ENCODE peak calls at places on chromosomes 4 and X, in five cellular contexts. W, N, X, J and S are unnamed samples.

GRCh38 chr4:10582966-10583365 is 101.6 kb downstream of the CLNK start:
- DNase-seq in W (no peak), N (no peak), X (no peak), J (no peak), S (no peak)

GRCh38 chr4:79623125-79623905 is 215.3 kb upstream of the GK2 start:
- DNase-seq in W (no peak), N (peak), X (no peak), J (peak), S (peak)

GRCh38 chrX:6226053-6226645 is 2.5 kb downstream of the NLGN4X start:
- DNase-seq in W (no peak), N (no peak), X (no peak), J (no peak), S (no peak)

GRCh38 chrX:78042601-78043000 is 61.4 kb upstream of the PGK1 start:
- DNase-seq in W (no peak), N (no peak), X (no peak), J (no peak), S (no peak)

GRCh38 chr4:159723341-159724048 is 620.6 kb downstream of the RAPGEF2 start:
- DNase-seq in W (peak), N (no peak), X (no peak), J (no peak), S (peak)

GRCh38 chr4:145308598-145308997 is 128.2 kb upstream of the OTUD4 start:
- DNase-seq in W (no peak), N (peak), X (no peak), J (peak), S (peak)

GRCh38 chr4:7343950-7344349 is 90.8 kb downstream of the PSAPL1 start:
- DNase-seq in W (no peak), N (no peak), X (no peak), J (no peak), S (no peak)

GRCh38 chr4:87012265-87012953 is 77.6 kb downstream of the AFF1 start:
- DNase-seq in W (no peak), N (no peak), X (no peak), J (no peak), S (no peak)

GRCh38 chr4:101018836-101019235 is 328.5 kb downstream of the PPP3CA start:
- DNase-seq in W (no peak), N (no peak), X (no peak), J (no peak), S (no peak)

GRCh38 chrX:38860106-38861013 is 59.1 kb downstream of the MID1IP1 start:
- DNase-seq in W (no peak), N (no peak), X (no peak), J (no peak), S (no peak)

GRCh38 chr4:6175426-6175825 is 24.9 kb downstream of the JAKMIP1 start:
- DNase-seq in W (no peak), N (no peak), X (no peak), J (no peak), S (no peak)

GRCh38 chrX:70402721-70403120 is 20.4 kb upstream of the GDPD2 start:
- DNase-seq in W (no peak), N (no peak), X (no peak), J (no peak), S (no peak)

GRCh38 chr4:100312615-100313355 is 122.5 kb upstream of the DDIT4L start:
- DNase-seq in W (no peak), N (no peak), X (no peak), J (no peak), S (no peak)

GRCh38 chr4:40687676-40688389 is 58.2 kb upstream of the RBM47 start:
- DNase-seq in W (no peak), N (peak), X (no peak), J (no peak), S (peak)

GRCh38 chr4:30103455-30103854 is 616.7 kb upstream of the PCDH7 start:
- DNase-seq in W (no peak), N (peak), X (no peak), J (peak), S (peak)

GRCh38 chrX:86002076-86002896 is 45.1 kb downstream of the CHM start:
- DNase-seq in W (no peak), N (peak), X (peak), J (peak), S (peak)

GRCh38 chr4:94202769-94203168 is 4.9 kb upstream of the SMARCAD1 start:
- DNase-seq in W (no peak), N (no peak), X (no peak), J (no peak), S (no peak)

GRCh38 chr4:80360900-80361299 is 25.4 kb downstream of the CFAP299 start:
- DNase-seq in W (no peak), N (no peak), X (no peak), J (peak), S (no peak)

DNA sequence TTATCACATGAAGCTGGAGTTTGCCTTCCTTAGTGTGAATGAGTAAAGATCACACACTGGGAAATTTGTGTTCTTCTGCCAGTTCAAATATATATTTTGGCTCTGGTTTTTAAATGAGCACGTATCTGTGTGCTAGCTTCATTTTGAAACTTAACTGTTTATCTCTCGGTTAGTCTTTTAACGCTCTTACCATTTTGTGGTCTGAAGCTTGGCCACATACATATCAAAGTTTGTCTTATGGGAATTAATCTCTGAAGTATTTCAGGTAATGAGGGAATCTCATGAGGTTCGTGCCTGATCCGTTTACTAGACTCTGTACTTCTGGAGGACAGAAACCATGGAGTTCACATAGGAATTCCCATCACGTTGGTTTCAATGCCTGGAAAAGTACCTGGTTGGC is 13.8 kb downstream of the ATP10D start:
- DNase-seq in W (no peak), N (no peak), X (no peak), J (no peak), S (no peak)
- H3K4me3 ChIP-seq in W (no peak), N (no peak), X (no peak), J (no peak), S (no peak)

DNA sequence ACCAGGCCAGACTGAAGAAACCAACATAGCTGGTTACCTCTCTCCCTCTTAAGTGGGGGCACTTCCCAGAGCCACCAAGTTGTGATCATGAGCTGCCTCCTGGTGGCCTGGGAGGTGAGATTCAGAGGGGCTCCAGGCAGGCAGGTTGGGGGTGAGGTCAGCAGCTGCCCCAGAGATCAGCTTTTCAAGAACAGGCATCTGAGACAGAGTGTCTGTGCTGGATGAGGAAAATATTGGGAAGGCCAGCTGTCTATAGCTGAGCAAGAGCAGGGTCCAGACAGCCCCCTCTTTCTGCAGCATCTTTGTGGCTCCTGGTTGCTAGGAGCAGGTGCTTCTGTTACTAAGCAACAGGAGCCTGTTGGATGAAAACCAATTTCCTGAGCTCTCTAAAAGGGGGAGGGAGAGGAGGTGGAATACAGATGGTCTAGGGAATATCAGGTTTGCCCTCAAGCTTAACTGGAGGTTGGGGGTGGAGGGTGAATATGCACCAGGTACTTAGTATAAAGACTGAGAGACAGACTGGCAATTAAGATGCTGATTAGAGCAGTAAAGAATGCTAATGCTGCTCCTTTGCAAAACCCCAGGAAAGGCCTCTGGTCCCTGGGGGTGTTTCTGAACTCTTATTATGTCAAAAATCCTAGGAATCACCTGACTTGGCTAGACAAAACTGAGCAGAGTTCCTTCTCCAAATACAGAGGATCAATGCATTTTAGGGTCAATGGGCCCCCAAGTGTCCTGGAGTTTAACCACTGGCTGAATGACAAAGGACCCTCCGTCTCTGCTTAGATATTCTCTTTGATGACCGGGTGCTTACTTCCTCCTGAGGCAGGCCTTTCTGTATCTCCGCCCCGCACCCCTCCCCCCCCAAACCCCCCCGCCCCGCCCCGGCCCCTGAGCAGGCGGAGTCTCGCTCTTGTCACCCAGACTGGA is 21.4 kb downstream of the ZCCHC13 start:
- DNase-seq in W (no peak), N (no peak), X (no peak), J (no peak), S (no peak)
- TF ChIP-seq CTCF in W (no peak), N (no peak), X (no peak), J (no peak), S (no peak)

DNA sequence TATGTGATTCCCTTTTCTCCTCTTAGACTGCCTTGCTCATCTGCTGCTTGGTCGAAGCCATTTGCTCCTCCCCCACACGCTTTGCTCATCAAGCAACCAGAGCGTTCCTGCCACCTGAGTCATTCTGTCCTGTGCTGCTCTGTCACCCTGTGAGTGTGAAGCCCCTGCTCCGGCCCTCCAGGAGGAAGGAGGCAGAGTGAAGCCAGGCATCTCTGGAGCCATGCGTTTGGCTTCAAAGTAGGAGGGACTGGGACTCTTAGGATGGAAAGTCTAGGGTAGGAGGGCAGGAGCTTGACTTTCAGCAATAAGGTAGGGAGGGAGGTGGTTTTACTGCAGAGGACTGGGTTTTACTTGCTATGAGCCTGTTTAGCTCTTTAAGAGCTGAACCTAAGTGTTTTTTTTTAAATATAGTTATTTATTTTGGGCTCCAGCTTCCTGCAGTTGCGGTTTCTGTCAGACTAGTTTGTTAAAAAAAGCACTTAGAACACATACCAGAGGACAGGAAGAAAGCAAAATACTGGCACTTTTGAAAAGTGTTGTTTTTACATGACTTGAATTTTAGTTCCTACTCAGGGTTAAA is 63.6 kb downstream of the SPINK2 start:
- DNase-seq in W (no peak), N (peak), X (peak), J (peak), S (peak)
- H3K4me3 ChIP-seq in W (no peak), N (peak), X (no peak), J (peak), S (peak)

GRCh38 chrX:41922694-41923171 is 621 bp downstream of the CASK start:
- DNase-seq in W (peak), N (peak), X (no peak), J (no peak), S (peak)
- TF ChIP-seq CTCF in W (no peak), N (no peak), X (no peak), J (no peak), S (peak)

GRCh38 chr4:188606635-188607034 is 467.4 kb downstream of the TRIML1 start:
- DNase-seq in W (no peak), N (no peak), X (no peak), J (no peak), S (no peak)

GRCh38 chr4:188613976-188614375 is 474.7 kb downstream of the TRIML1 start:
- DNase-seq in W (no peak), N (no peak), X (peak), J (no peak), S (no peak)

GRCh38 chr4:188611143-188611542 is 471.9 kb downstream of the TRIML1 start:
- DNase-seq in W (no peak), N (no peak), X (no peak), J (no peak), S (no peak)
- H3K4me3 ChIP-seq in W (no peak), N (no peak), X (no peak), J (no peak), S (no peak)

DNA sequence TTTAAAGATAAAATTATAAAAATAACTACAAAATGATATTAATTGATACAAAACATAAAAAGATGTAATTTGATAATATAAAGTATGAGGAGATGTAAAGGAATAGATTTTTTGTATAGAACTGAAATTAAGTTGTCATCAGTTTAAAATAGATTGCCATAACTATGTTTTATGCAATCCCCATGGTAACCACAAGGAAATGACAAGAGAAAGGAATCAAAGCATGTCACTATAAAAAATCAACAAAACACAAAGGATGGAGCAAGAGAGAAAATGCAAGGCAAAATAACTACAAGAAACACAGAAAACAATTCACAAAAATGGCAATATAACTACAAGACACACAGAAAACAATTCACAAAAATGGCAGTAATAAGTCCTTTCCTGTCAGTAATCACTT is 27.0 kb upstream of the GUCY2F start:
- DNase-seq in W (no peak), N (no peak), X (no peak), J (no peak), S (no peak)
- TF ChIP-seq CTCF in W (no peak), N (no peak), X (no peak), J (no peak), S (no peak)

DNA sequence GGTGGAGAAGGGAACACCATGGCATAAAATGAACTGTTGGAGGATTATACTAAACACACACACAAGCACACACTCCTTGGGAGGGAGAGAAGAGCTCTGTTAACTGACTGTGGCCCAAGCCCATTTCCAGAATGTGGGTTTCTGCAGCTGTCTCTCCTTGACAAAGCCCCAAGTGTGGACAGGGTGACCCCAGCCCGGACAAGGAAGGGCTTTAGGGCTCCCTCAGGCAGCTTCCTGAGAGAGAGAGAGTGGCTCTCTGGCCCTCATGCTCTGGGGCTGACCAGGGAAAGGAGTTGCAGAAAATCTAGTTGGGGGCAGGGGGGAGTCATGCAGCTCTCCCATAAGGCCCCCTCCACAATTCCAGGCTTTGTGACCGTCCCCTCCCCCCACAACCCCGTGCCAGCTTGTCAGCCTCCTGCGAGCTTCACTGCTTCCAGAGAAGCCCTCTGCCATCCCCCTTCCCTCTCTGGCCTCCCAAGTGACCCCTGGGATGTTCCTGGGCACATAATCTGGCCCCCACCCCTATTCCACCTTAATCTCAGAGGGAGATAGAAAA is 590 bp downstream of the ARHGEF9 start:
- DNase-seq in W (no peak), N (no peak), X (no peak), J (no peak), S (no peak)
- H3K4me3 ChIP-seq in W (peak), N (no peak), X (peak), J (peak), S (no peak)

DNA sequence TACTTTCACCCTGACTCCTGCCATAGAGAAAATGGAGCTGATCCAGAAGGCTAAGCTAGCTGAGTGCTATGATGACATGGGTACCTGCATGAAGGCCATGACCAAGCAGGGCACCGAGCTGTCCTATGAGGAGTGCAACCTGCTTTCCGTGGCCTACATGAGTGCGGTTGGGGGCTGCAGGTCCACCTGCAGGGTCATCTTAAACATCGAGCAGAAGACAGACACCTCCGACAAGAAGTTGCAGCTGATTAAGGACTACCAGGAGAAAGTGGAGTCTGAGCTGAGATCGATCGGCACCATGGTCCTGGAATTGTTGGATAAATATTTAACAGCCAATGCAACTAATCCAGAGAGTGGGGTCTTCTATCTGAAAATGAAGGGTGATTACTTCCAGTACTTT is 438.0 kb downstream of the TMA16 start:
- DNase-seq in W (no peak), N (no peak), X (no peak), J (no peak), S (no peak)
- TF ChIP-seq CTCF in W (no peak), N (no peak), X (no peak), J (no peak), S (no peak)

GRCh38 chr4:51845736-51846135 is 2.8 kb downstream of the DCUN1D4 start:
- DNase-seq in W (no peak), N (no peak), X (no peak), J (no peak), S (no peak)
- H3K4me3 ChIP-seq in W (no peak), N (no peak), X (no peak), J (no peak), S (no peak)

DNA sequence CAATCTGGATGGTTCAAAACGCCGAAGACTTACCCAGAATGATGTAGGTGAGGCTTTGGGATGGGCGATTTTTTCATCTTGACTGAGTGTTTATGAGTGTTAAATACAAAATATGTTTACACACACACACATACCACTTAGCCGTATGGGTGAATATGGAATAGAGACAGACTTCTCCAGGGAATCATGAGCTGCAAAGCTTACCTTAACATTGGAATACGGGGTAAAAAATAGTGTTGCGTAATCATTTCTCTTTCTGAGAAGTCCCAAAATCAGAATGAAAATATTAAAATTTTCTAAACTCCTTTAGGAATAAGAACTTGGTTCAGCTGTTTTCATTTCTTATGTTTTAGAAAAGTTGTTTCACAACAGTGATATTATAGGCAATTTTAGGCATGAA is 63.5 kb downstream of the EGF start:
- DNase-seq in W (no peak), N (no peak), X (no peak), J (no peak), S (no peak)
- TF ChIP-seq CTCF in W (no peak), N (no peak), X (no peak), J (no peak), S (no peak)